ENCODE peak calls at places on chromosome 18, in nine cellular contexts. D is NCI-H1092; M is stimulated activated CD4-positive, alpha-beta T cell treated with anti-CD3 and anti-CD28 coated beads, Interleukin-4, amount 100 ng/mL, for 4 hours; Q is T-cell; X is amygdala; B is T-helper 2 cell; W is Right ventricle myocardium superior; G is T1000; Y is HFF-Myc. E is an unnamed sample.

GRCh38 chr18:48866028-48866733 is 84.6 kb downstream of the SMAD7 start:
- DNase-seq in D (peak), M (no peak), Q (no peak), X (peak), B (no peak), W (peak), G (no peak), Y (peak), E (peak)

GRCh38 chr18:63982361-63982760 is 12.5 kb downstream of the SERPINB8 start:
- DNase-seq in D (no peak), M (no peak), Q (no peak), X (no peak), B (no peak), W (no peak), G (no peak), Y (no peak), E (no peak)

GRCh38 chr18:45456076-45457066 is 158.9 kb upstream of the SLC14A2 start:
- DNase-seq in D (peak), M (no peak), Q (no peak), X (no peak), B (no peak), W (no peak), G (no peak), Y (no peak), E (peak)

GRCh38 chr18:75219684-75220083 is 9.1 kb downstream of the TSHZ1 start:
- DNase-seq in D (no peak), M (no peak), Q (no peak), X (no peak), B (no peak), W (no peak), G (no peak), Y (no peak), E (no peak)

GRCh38 chr18:78376036-78376435 is 603.6 kb upstream of the SALL3 start:
- DNase-seq in D (no peak), M (no peak), Q (no peak), X (no peak), B (no peak), W (no peak), G (no peak), Y (no peak), E (no peak)

GRCh38 chr18:73653251-73653650 is 494.4 kb downstream of the FBXO15 start:
- DNase-seq in D (no peak), M (no peak), Q (no peak), X (no peak), B (no peak), W (no peak), G (no peak), Y (no peak), E (no peak)

GRCh38 chr18:35174093-35174731 is 66.6 kb upstream of the ZNF397 start:
- DNase-seq in D (peak), M (no peak), Q (no peak), X (no peak), B (peak), W (no peak), G (no peak), Y (no peak), E (no peak)

GRCh38 chr18:57051586-57052044 is 95.3 kb upstream of the BOD1L2 start:
- DNase-seq in D (peak), M (no peak), Q (no peak), X (no peak), B (no peak), W (no peak), G (no peak), Y (no peak), E (no peak)

GRCh38 chr18:52813637-52814416 is 473.8 kb downstream of the DCC start:
- DNase-seq in D (no peak), M (no peak), Q (no peak), X (no peak), B (no peak), W (no peak), G (no peak), Y (no peak), E (no peak)

E was measured in right cardiac atrium.